ENCODE peak calls at places on chromosome 18, in four cellular contexts. One of them, this sample, is unnamed.

GRCh38 chr18:59459352-59460059 is 100.4 kb upstream of the LMAN1 start:
- DNase-seq in neural progenitor cell: peak
- DNase-seq in heart right ventricle: no peak
- DNase-seq in colonic mucosa: no peak
- DNase-seq in this sample: peak

GRCh38 chr18:2855560-2856350 is 8.9 kb downstream of the EMILIN2 start:
- DNase-seq in neural progenitor cell: no peak
- DNase-seq in heart right ventricle: no peak
- DNase-seq in colonic mucosa: no peak
- DNase-seq in this sample: no peak

GRCh38 chr18:43195421-43195820 is 79.9 kb upstream of the RIT2 start:
- DNase-seq in neural progenitor cell: no peak
- DNase-seq in heart right ventricle: no peak
- DNase-seq in colonic mucosa: no peak
- DNase-seq in this sample: no peak

GRCh38 chr18:47209166-47209565 is 33.0 kb upstream of the IER3IP1 start:
- DNase-seq in neural progenitor cell: peak
- DNase-seq in heart right ventricle: no peak
- DNase-seq in colonic mucosa: no peak
- DNase-seq in this sample: no peak

GRCh38 chr18:3454365-3455089 is 4.6 kb downstream of the TGIF1 start:
- DNase-seq in neural progenitor cell: peak
- DNase-seq in heart right ventricle: peak
- DNase-seq in colonic mucosa: peak
- DNase-seq in this sample: no peak

GRCh38 chr18:65788373-65788772 is 37.6 kb downstream of the CDH7 start:
- DNase-seq in neural progenitor cell: peak
- DNase-seq in heart right ventricle: no peak
- DNase-seq in colonic mucosa: peak
- DNase-seq in this sample: no peak

GRCh38 chr18:30121397-30121796 is 921.1 kb downstream of the DSC3 start:
- DNase-seq in neural progenitor cell: no peak
- DNase-seq in heart right ventricle: no peak
- DNase-seq in colonic mucosa: no peak
- DNase-seq in this sample: no peak

GRCh38 chr18:34339155-34339554 is 114.4 kb upstream of the NOL4 start:
- DNase-seq in neural progenitor cell: no peak
- DNase-seq in heart right ventricle: no peak
- DNase-seq in colonic mucosa: no peak
- DNase-seq in this sample: no peak

GRCh38 chr18:26685438-26686173 is 137.3 kb upstream of the KCTD1 start:
- DNase-seq in neural progenitor cell: peak
- DNase-seq in heart right ventricle: no peak
- DNase-seq in colonic mucosa: no peak
- DNase-seq in this sample: no peak

GRCh38 chr18:31657823-31658669 is 26.3 kb downstream of the B4GALT6 start:
- DNase-seq in neural progenitor cell: no peak
- DNase-seq in heart right ventricle: no peak
- DNase-seq in colonic mucosa: peak
- DNase-seq in this sample: no peak

GRCh38 chr18:3450358-3451107 is 561 bp downstream of the TGIF1 start:
- DNase-seq in neural progenitor cell: peak
- DNase-seq in heart right ventricle: peak
- DNase-seq in colonic mucosa: peak
- DNase-seq in this sample: no peak

GRCh38 chr18:11324956-11325873 is 175.8 kb upstream of the PIEZO2 start:
- DNase-seq in neural progenitor cell: no peak
- DNase-seq in heart right ventricle: no peak
- DNase-seq in colonic mucosa: no peak
- DNase-seq in this sample: no peak

GRCh38 chr18:4335386-4335785 is 119.7 kb downstream of the DLGAP1 start:
- DNase-seq in neural progenitor cell: no peak
- DNase-seq in heart right ventricle: no peak
- DNase-seq in colonic mucosa: no peak
- DNase-seq in this sample: no peak

GRCh38 chr18:77230645-77231044 is 19.0 kb upstream of the GALR1 start:
- DNase-seq in neural progenitor cell: no peak
- DNase-seq in heart right ventricle: no peak
- DNase-seq in colonic mucosa: no peak
- DNase-seq in this sample: no peak

GRCh38 chr18:7755753-7756475 is 188.8 kb downstream of the PTPRM start:
- DNase-seq in neural progenitor cell: no peak
- DNase-seq in heart right ventricle: no peak
- DNase-seq in colonic mucosa: no peak
- DNase-seq in this sample: no peak

GRCh38 chr18:24173997-24174396 is 35.1 kb downstream of the CABYR start:
- DNase-seq in neural progenitor cell: no peak
- DNase-seq in heart right ventricle: no peak
- DNase-seq in colonic mucosa: no peak
- DNase-seq in this sample: no peak

GRCh38 chr18:7174359-7175107 is 56.4 kb upstream of the LRRC30 start:
- DNase-seq in neural progenitor cell: peak
- DNase-seq in heart right ventricle: no peak
- DNase-seq in colonic mucosa: no peak
- DNase-seq in this sample: no peak

DNA sequence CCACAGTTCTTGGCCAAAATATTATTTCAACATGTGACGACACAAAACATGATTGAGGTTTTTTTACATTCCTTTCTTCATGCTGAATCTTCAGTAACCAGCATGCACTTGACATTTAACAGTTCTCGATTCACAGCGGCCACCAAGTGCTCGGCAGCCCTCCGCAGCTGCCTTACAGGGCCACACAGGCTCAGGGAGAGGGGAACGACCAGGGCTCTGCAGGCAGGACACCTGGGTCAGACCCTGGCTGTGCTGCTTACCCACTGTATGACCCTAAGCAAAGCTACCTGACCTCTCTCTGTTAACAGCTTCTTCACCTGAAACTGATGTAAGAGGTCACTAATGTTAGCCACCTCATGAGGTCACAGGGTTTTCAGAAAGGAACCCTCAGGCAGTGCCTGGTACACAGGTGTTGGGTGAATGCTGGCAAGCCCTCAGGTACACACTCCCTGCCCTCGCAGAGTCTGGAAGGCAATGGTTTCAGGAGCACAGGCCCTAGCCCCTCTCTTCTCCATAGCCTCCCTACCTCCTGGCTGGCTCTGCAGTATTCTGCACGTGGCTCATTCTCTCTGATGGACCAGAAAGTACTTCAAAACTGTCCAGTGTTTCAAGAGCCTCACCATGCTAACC is 25.7 kb downstream of the TUBB6 start:
- DNase-seq in neural progenitor cell: no peak
- DNase-seq in heart right ventricle: no peak
- DNase-seq in colonic mucosa: no peak
- DNase-seq in this sample: no peak
- H3K4me3 ChIP-seq in neural progenitor cell: no peak
- H3K4me3 ChIP-seq in heart right ventricle: no peak
- H3K4me3 ChIP-seq in colonic mucosa: no peak
- H3K4me3 ChIP-seq in this sample: no peak

DNA sequence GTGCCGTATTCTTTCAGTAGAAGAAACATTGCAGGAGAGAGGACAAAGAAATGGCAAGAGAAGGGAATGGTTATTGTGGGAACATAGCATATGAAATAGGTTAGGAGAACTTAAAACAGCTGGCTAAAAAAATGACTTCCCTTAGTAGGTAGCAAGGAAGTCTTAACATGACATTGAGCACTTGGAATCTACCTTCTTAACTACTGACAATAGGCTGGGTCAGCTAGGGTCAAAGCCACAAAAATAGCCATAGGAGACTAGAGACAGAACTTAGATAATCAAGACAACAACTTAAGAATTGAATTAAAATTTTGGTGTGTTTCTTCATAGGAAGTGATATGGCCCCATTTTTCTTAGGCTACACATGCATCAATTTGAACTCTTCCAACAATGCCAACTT is 227.9 kb downstream of the TCF4 start:
- DNase-seq in neural progenitor cell: no peak
- DNase-seq in heart right ventricle: no peak
- DNase-seq in colonic mucosa: no peak
- DNase-seq in this sample: no peak
- H3K27ac ChIP-seq in neural progenitor cell: no peak
- H3K27ac ChIP-seq in heart right ventricle: no peak
- H3K27ac ChIP-seq in colonic mucosa: no peak
- H3K27ac ChIP-seq in this sample: no peak

GRCh38 chr18:80158365-80158764 is 49.3 kb downstream of the ADNP2 start:
- DNase-seq in neural progenitor cell: no peak
- DNase-seq in heart right ventricle: no peak
- DNase-seq in colonic mucosa: no peak
- DNase-seq in this sample: no peak

GRCh38 chr18:80159713-80160636 is 50.9 kb downstream of the ADNP2 start:
- DNase-seq in neural progenitor cell: no peak
- DNase-seq in heart right ventricle: no peak
- DNase-seq in colonic mucosa: no peak
- DNase-seq in this sample: no peak

GRCh38 chr18:80157708-80158343 is 48.8 kb downstream of the ADNP2 start:
- DNase-seq in neural progenitor cell: peak
- DNase-seq in heart right ventricle: peak
- DNase-seq in colonic mucosa: peak
- DNase-seq in this sample: peak

GRCh38 chr18:80149667-80150066 is 40.6 kb downstream of the ADNP2 start:
- DNase-seq in neural progenitor cell: no peak
- DNase-seq in heart right ventricle: no peak
- DNase-seq in colonic mucosa: no peak
- DNase-seq in this sample: no peak

GRCh38 chr18:80154293-80154692 is 45.2 kb downstream of the ADNP2 start:
- DNase-seq in neural progenitor cell: peak
- DNase-seq in heart right ventricle: no peak
- DNase-seq in colonic mucosa: no peak
- DNase-seq in this sample: no peak
- TF ChIP-seq CTCF in neural progenitor cell: peak
- TF ChIP-seq CTCF in heart right ventricle: no peak
- TF ChIP-seq CTCF in colonic mucosa: peak
- TF ChIP-seq CTCF in this sample: peak

GRCh38 chr18:48655460-48655859 is 116.6 kb downstream of the CTIF start:
- DNase-seq in neural progenitor cell: no peak
- DNase-seq in heart right ventricle: no peak
- DNase-seq in colonic mucosa: no peak
- DNase-seq in this sample: no peak
- H3K4me3 ChIP-seq in neural progenitor cell: no peak
- H3K4me3 ChIP-seq in heart right ventricle: no peak
- H3K4me3 ChIP-seq in colonic mucosa: no peak
- H3K4me3 ChIP-seq in this sample: no peak

DNA sequence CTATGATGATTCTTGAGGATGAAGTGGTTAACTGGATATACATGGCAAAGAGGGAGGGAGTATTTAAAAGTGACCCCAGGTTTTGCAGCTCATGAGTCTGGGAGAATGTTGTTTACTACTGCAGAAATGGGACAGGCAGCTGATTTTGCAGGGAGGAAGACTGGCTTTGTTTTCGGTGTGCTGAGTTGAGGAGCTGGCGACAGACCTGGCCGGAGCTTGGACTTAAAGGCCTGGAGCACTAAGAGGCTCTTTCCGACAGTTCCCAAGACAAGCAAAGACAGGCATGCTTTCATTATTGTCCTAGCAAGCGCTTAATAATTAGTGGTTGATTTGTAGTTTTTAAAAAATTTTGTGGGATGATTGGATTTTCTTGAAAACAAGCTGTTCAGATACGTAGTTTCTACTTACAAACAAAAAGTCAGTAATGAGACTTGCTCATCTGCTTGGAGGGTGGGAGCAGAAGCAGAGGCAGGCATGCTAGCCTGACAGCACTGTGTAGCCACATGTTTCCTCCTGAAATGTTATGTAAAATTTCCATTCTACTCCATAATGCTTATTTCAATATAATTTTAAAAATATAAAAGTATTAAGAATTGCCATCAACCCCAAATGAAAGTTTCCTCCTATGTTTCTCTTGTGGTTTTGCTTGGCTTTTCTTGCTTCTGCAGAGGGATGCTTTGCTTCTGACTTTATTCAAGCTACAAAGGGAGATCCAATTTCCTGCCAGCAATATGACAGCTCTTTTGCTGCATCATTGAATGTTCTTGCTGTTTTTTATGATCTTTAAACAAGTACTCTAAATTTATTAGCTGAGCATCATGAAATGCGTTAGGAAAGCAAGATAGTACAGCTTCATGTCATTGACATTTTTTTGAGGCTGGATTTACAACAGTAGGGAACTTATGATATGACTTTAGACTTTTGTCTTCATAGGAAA is 75.8 kb downstream of the PHLPP1 start:
- DNase-seq in neural progenitor cell: no peak
- DNase-seq in heart right ventricle: no peak
- DNase-seq in colonic mucosa: no peak
- DNase-seq in this sample: no peak
- H3K27ac ChIP-seq in neural progenitor cell: peak
- H3K27ac ChIP-seq in heart right ventricle: no peak
- H3K27ac ChIP-seq in colonic mucosa: no peak
- H3K27ac ChIP-seq in this sample: no peak

This sample was measured in AG04450.